ENCODE peak calls at places on chromosome 3, in five cellular contexts. B is IMR-90, S is mesenchymal stem cell, V is neuronal stem cell, Q is H1. G is an unnamed sample.

GRCh38 chr3:172569128-172570008 is 46.1 kb upstream of the TNFSF10 start:
- DNase-seq in B (no peak), S (no peak), V (no peak), Q (no peak), G (no peak)

GRCh38 chr3:156431334-156432121 is 123.4 kb downstream of the SSR3 start:
- DNase-seq in B (no peak), S (no peak), V (no peak), Q (no peak), G (no peak)

GRCh38 chr3:9809239-9809614 is 835 bp upstream of the TTLL3 start:
- DNase-seq in B (no peak), S (no peak), V (no peak), Q (no peak), G (peak; percentile 79)

GRCh38 chr3:89787995-89788394 is 680.6 kb downstream of the EPHA3 start:
- DNase-seq in B (no peak), S (no peak), V (no peak), Q (no peak), G (no peak)

GRCh38 chr3:100277255-100277800 is 16.5 kb downstream of the TBC1D23 start:
- DNase-seq in B (peak; percentile 26), S (no peak), V (no peak), Q (no peak), G (no peak)

GRCh38 chr3:35383719-35384555 is 255.4 kb upstream of the ARPP21 start:
- DNase-seq in B (no peak), S (peak; percentile 8), V (no peak), Q (no peak), G (peak; percentile 80)

GRCh38 chr3:190826018-190826417 is 36.5 kb downstream of the GMNC start:
- DNase-seq in B (no peak), S (no peak), V (no peak), Q (no peak), G (no peak)

GRCh38 chr3:112357888-112358287 is 24.9 kb downstream of the CD200 start:
- DNase-seq in B (no peak), S (no peak), V (no peak), Q (no peak), G (no peak)

GRCh38 chr3:190225186-190225692 is 97.0 kb downstream of the CLDN1 start:
- DNase-seq in B (peak; percentile 42), S (peak; percentile 54), V (peak; percentile 9), Q (no peak), G (peak; percentile 40)

GRCh38 chr3:171088496-171088895 is 62.0 kb upstream of the SLC2A2 start:
- DNase-seq in B (peak; percentile 33), S (no peak), V (no peak), Q (no peak), G (no peak)

GRCh38 chr3:20091331-20091730 is 51.1 kb downstream of the KAT2B start:
- DNase-seq in B (no peak), S (no peak), V (no peak), Q (no peak), G (no peak)

GRCh38 chr3:115040673-115041286 is 106.3 kb downstream of the ZBTB20 start:
- DNase-seq in B (peak; percentile 52), S (peak; percentile 43), V (peak; percentile 5), Q (no peak), G (peak; percentile 26)

GRCh38 chr3:87045473-87045872 is 54.5 kb upstream of the VGLL3 start:
- DNase-seq in B (no peak), S (no peak), V (no peak), Q (no peak), G (no peak)

GRCh38 chr3:120092444-120092843 is 1.8 kb downstream of the GSK3B start:
- DNase-seq in B (no peak), S (no peak), V (no peak), Q (no peak), G (no peak)

GRCh38 chr3:56323986-56324420 is 144.3 kb downstream of the ERC2 start:
- DNase-seq in B (peak; percentile 49), S (peak; percentile 96), V (peak; percentile 24), Q (no peak), G (peak; percentile 65)

GRCh38 chr3:150751781-150752263 is 11.1 kb downstream of the SIAH2 start:
- DNase-seq in B (no peak), S (no peak), V (no peak), Q (no peak), G (no peak)

GRCh38 chr3:50242371-50242770 is 6.4 kb downstream of the GNAI2 start:
- DNase-seq in B (no peak), S (no peak), V (no peak), Q (no peak), G (no peak)
- H3K4me2 ChIP-seq in B (no peak overlapping the region), S (no peak overlapping the region), V (no peak overlapping the region), Q (peak overlapping the region; percentile 87), G (no peak overlapping the region)

DNA sequence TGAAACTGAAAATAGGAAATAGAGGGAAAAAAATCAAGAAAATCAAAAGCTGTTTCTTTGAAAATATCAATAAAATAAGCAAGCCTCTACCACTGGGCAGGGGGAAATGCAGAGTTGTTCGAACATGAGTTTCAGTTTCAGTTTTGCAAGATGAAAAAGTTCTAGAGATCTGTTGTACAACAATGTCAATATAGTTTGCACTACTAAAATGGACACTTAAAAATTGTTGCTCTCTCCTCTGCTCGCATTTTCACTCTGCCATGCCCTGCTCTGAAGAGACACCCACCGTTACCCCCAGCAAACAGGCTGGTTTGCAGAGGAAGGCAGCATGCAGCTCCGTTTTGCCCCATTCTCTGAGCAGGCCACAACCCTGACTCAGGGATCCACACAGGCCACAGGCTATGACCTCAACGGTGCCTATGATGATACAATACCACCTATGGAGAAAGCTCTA is 64.5 kb downstream of the ZNF148 start:
- DNase-seq in B (no peak), S (no peak), V (no peak), Q (no peak), G (peak; percentile 2)
- H3K36me3 ChIP-seq in B (peaks cover 13% of the 10 kb centered on the region), S (peaks cover 7% of the 10 kb centered on the region), V (peaks cover 76% of the 10 kb centered on the region), Q (peaks cover 17% of the 10 kb centered on the region), G (peaks cover 2% of the 10 kb centered on the region)

GRCh38 chr3:185498503-185499396 is at the start of gene TMEM41A:
- DNase-seq in B (peak; percentile 87), S (peak; percentile 90), V (peak; percentile 86), Q (peak; percentile 73), G (peak; percentile 94)
- H2BK15ac ChIP-seq in B (no peak within 1 kb of the TSS), S (peak within 1 kb of the TSS; percentile 55), V (peak within 1 kb of the TSS; percentile 51), Q (no peak within 1 kb of the TSS), G (no peak within 1 kb of the TSS)

DNA sequence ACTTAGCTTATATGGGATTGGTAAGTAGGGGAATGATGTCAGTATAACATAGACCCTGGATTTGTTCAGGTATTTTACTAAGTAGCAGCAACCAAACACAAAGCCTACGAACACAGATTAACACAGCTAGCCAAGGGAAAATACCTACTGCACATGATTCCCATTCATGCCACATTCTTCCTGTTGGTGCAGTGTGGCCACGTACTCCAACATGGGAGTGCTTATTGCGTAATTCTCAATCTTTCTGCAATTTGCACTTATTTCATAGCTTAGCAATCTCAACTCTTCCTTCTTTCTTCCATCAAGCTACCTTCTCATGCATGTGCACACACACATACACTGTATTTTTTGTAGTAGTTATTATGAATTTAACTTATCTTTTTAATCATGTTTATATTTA is 186.8 kb downstream of the IL5RA start:
- DNase-seq in B (no peak), S (no peak), V (no peak), Q (no peak), G (peak; percentile 5)
- H3K4me2 ChIP-seq in B (no peak overlapping the region), S (no peak overlapping the region), V (no peak overlapping the region), Q (no peak overlapping the region), G (no peak overlapping the region)

GRCh38 chr3:195881276-195881988 is 26.9 kb downstream of the TNK2 start:
- DNase-seq in B (no peak), S (no peak), V (no peak), Q (no peak), G (no peak)
- H3K36me3 ChIP-seq in B (peaks cover 50% of the 10 kb centered on the region), S (peaks cover 81% of the 10 kb centered on the region), V (peaks cover 36% of the 10 kb centered on the region), Q (peaks cover 18% of the 10 kb centered on the region), G (no peaks in the 10 kb centered on the region)

GRCh38 chr3:45199837-45200648 is 26.0 kb downstream of the TMEM158 start:
- DNase-seq in B (peak; percentile 92), S (peak; percentile 89), V (no peak), Q (no peak), G (peak; percentile 95)
- H2BK15ac ChIP-seq in B (peak overlapping the region; percentile 97), S (no peak overlapping the region), V (no peak overlapping the region), Q (no peak overlapping the region), G (no peak overlapping the region)

GRCh38 chr3:45597581-45597980 is 3.0 kb downstream of the LIMD1 start:
- DNase-seq in B (no peak), S (no peak), V (no peak), Q (no peak), G (no peak)
- H3K4me2 ChIP-seq in B (peak overlapping the region; percentile 99), S (peak overlapping the region; percentile 36), V (no peak overlapping the region), Q (peak overlapping the region; percentile 22), G (no peak overlapping the region)

GRCh38 chr3:32733631-32734229 is 48.7 kb downstream of the CNOT10 start:
- DNase-seq in B (peak; percentile 44), S (peak; percentile 55), V (peak; percentile 21), Q (no peak), G (peak; percentile 55)
- H3K36me3 ChIP-seq in B (peaks cover 5% of the 10 kb centered on the region), S (peaks cover 13% of the 10 kb centered on the region), V (peaks cover 84% of the 10 kb centered on the region), Q (peaks cover 18% of the 10 kb centered on the region), G (no peaks in the 10 kb centered on the region)

DNA sequence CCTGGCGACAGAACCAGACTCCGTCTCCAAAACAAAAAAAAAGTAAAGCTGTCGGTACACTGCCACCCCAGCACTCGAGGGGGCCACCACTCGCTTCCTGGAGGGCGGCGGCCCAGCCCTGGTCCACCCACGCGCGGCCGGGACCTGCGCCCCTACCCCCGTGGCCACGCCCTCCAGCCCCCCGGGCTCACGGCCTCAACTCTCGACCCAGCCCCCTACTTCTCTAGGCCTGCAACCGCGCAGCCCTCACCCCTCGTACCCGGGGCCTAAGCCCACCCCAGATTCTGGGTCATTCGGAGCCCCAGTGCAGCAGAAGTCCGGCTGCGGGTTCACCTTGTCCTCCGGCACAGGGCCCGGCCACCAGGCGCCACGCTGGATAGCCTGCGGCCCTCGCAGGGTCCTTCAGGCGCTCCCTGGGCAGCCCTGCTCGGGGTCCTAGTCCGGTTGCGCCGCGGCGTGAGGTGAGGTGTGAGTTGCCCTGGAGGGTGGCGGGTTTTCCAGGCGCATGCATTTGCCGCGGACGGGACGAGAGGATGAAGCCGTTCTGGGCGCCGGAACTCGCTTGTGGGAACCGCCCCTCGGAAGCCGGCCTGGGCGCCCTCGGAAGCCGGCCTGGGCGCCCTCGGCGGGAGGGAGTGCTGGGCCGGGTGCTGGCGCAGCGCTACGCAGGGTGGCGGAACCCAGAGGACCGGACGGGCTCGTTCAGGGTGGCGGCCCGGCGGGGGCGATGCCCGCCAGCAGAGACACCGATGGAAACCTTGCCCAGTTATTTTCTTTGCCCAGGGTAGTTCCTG is 32.2 kb downstream of the SPINK8 start:
- DNase-seq in B (peak; percentile 84), S (peak; percentile 86), V (peak; percentile 85), Q (peak; percentile 73), G (peak; percentile 94)
- H2BK15ac ChIP-seq in B (peak within 1 kb of the TSS; percentile 80), S (peak within 1 kb of the TSS; percentile 91), V (no peak within 1 kb of the TSS), Q (peak within 1 kb of the TSS; percentile 0), G (no peak within 1 kb of the TSS)